ENCODE peak calls at places on chromosomes 7 and 10, in nine cellular contexts. J, T, Z, R, N, H, A, O and F are unnamed samples.

GRCh38 chr10:29805134-29805691 is 170.4 kb upstream of the SVIL start:
- DNase-seq in J (no peak), T (no peak), Z (no peak), R (no peak), N (no peak), H (no peak), A (no peak), O (no peak), F (no peak)

GRCh38 chr7:73978681-73979563 is 49.1 kb upstream of the ELN start:
- DNase-seq in J (no peak), T (no peak), Z (peak; percentile 87), R (peak; percentile 81), N (peak; percentile 77), H (no peak), A (peak; percentile 90), O (no peak), F (no peak)

GRCh38 chr7:37419496-37419895 is 29.2 kb downstream of the ELMO1 start:
- DNase-seq in J (no peak), T (no peak), Z (no peak), R (no peak), N (no peak), H (no peak), A (no peak), O (no peak), F (no peak)

GRCh38 chr10:124593431-124593985 is 131.9 kb downstream of the LHPP start:
- DNase-seq in J (no peak), T (no peak), Z (no peak), R (no peak), N (peak; percentile 23), H (no peak), A (no peak), O (no peak), F (no peak)

GRCh38 chr10:80405636-80406035 is 2.7 kb upstream of the PRXL2A start:
- DNase-seq in J (no peak), T (no peak), Z (peak; percentile 40), R (no peak), N (no peak), H (no peak), A (no peak), O (no peak), F (no peak)

GRCh38 chr7:8068892-8069686 is 100.5 kb downstream of the GLCCI1 start:
- DNase-seq in J (no peak), T (no peak), Z (peak; percentile 18), R (no peak), N (no peak), H (no peak), A (no peak), O (no peak), F (no peak)

GRCh38 chr10:127854769-127855583 is 37.8 kb downstream of the CLRN3 start:
- DNase-seq in J (no peak), T (no peak), Z (no peak), R (peak; percentile 34), N (no peak), H (no peak), A (no peak), O (no peak), F (no peak)

GRCh38 chr7:17021205-17021604 is 139.4 kb upstream of the AGR3 start:
- DNase-seq in J (no peak), T (peak; percentile 29), Z (no peak), R (no peak), N (peak; percentile 20), H (no peak), A (no peak), O (no peak), F (no peak)

GRCh38 chr10:79342811-79343541 is 4.3 kb upstream of the PPIF start:
- DNase-seq in J (no peak), T (peak; percentile 54), Z (no peak), R (no peak), N (no peak), H (no peak), A (no peak), O (no peak), F (no peak)

GRCh38 chr10:43138757-43139241 is 554 bp downstream of the CSGALNACT2 start:
- DNase-seq in J (peak; percentile 44), T (peak; percentile 35), Z (no peak), R (peak; percentile 64), N (peak; percentile 54), H (peak; percentile 49), A (peak; percentile 35), O (peak; percentile 45), F (peak; percentile 69)

GRCh38 chr7:123594813-123595241 is 6.8 kb upstream of the ASB15 start:
- DNase-seq in J (no peak), T (no peak), Z (peak; percentile 9), R (no peak), N (no peak), H (no peak), A (no peak), O (no peak), F (no peak)

GRCh38 chr10:97895915-97896314 is 46.3 kb downstream of the GOLGA7B start:
- DNase-seq in J (no peak), T (no peak), Z (no peak), R (no peak), N (no peak), H (no peak), A (no peak), O (no peak), F (no peak)

GRCh38 chr7:94266278-94266677 is 128.4 kb upstream of the COL1A2 start:
- DNase-seq in J (no peak), T (peak; percentile 43), Z (no peak), R (no peak), N (peak; percentile 1), H (no peak), A (peak; percentile 30), O (no peak), F (no peak)

GRCh38 chr7:66604198-66604597 is 24.5 kb upstream of the KCTD7 start:
- DNase-seq in J (no peak), T (no peak), Z (no peak), R (no peak), N (no peak), H (no peak), A (no peak), O (no peak), F (no peak)

GRCh38 chr7:23292623-23293022 is 6.5 kb upstream of the MALSU1 start:
- DNase-seq in J (no peak), T (no peak), Z (no peak), R (no peak), N (no peak), H (no peak), A (no peak), O (no peak), F (no peak)

GRCh38 chr7:46071076-46071475 is 150.0 kb upstream of the IGFBP3 start:
- DNase-seq in J (no peak), T (no peak), Z (no peak), R (no peak), N (no peak), H (no peak), A (no peak), O (no peak), F (no peak)

GRCh38 chr7:1538544-1539345 is 8.2 kb downstream of the MAFK start:
- DNase-seq in J (no peak), T (no peak), Z (no peak), R (no peak), N (peak; percentile 53), H (no peak), A (peak; percentile 47), O (no peak), F (no peak)

GRCh38 chr10:91367127-91367531 is 43.0 kb upstream of the HECTD2 start:
- DNase-seq in J (no peak), T (no peak), Z (no peak), R (no peak), N (no peak), H (no peak), A (no peak), O (no peak), F (no peak)

GRCh38 chr10:79923145-79923544 is 25.8 kb downstream of the SFTPD start:
- DNase-seq in J (no peak), T (peak; percentile 0), Z (no peak), R (no peak), N (no peak), H (no peak), A (no peak), O (no peak), F (no peak)

GRCh38 chr10:68208424-68209042 is 23.4 kb downstream of the ATOH7 start:
- DNase-seq in J (peak; percentile 44), T (peak; percentile 80), Z (peak; percentile 80), R (no peak), N (peak; percentile 82), H (no peak), A (peak; percentile 90), O (no peak), F (no peak)

GRCh38 chr7:155845226-155845625 is 33.0 kb upstream of the SHH start:
- DNase-seq in J (no peak), T (no peak), Z (no peak), R (no peak), N (no peak), H (no peak), A (no peak), O (no peak), F (no peak)

GRCh38 chr7:47677664-47678063 is 95.8 kb upstream of the TNS3 start:
- DNase-seq in J (no peak), T (no peak), Z (no peak), R (no peak), N (peak; percentile 38), H (no peak), A (no peak), O (no peak), F (no peak)

GRCh38 chr7:149218469-149219420 is 20.7 kb upstream of the ZNF212 start:
- DNase-seq in J (no peak), T (no peak), Z (no peak), R (no peak), N (no peak), H (no peak), A (no peak), O (no peak), F (no peak)

GRCh38 chr7:91504919-91505318 is 240.7 kb downstream of the FZD1 start:
- DNase-seq in J (no peak), T (no peak), Z (no peak), R (no peak), N (no peak), H (no peak), A (no peak), O (no peak), F (no peak)